ENCODE peak calls at places on chromosomes 11 and 22, in seven cellular contexts. X is PC-3, O is heart right ventricle, F is fibroblast of lung, Y is left ventricle myocardium inferior, V is suprapubic skin, Z is lower leg skin. K is an unnamed sample.

GRCh38 chr22:43726296-43726695 is 85.8 kb downstream of the EFCAB6 start:
- DNase-seq in X (no peak), F (peak), V (no peak), Y (no peak), Z (no peak), O (no peak), K (peak)

GRCh38 chr11:57311109-57311936 is 13.4 kb downstream of the TNKS1BP1 start:
- DNase-seq in O (peak), X (peak), Y (peak), F (peak), V (peak), Z (peak), K (peak)

GRCh38 chr22:46070215-46070721 is 80.1 kb upstream of the PPARA start:
- DNase-seq in Y (peak), X (peak), V (peak), F (no peak), O (peak), Z (peak), K (peak)

GRCh38 chr11:116275634-116276033 is 497.2 kb downstream of the BUD13 start:
- DNase-seq in F (peak), X (peak), O (no peak), V (no peak), Z (no peak), Y (no peak), K (no peak)

GRCh38 chr11:23278121-23278520 is 417.8 kb upstream of the CCDC179 start:
- DNase-seq in V (no peak), Y (no peak), O (no peak), X (peak), F (peak), Z (no peak), K (peak)

GRCh38 chr22:46010951-46011626 is 34.1 kb upstream of the WNT7B start:
- DNase-seq in F (no peak), V (peak), Y (peak), O (no peak), X (no peak), Z (peak), K (no peak)

GRCh38 chr11:67606150-67606476 is 623 bp upstream of the NDUFV1 start:
- DNase-seq in Y (no peak), X (no peak), V (no peak), O (no peak), F (no peak), Z (no peak), K (peak)

GRCh38 chr22:50009765-50010675 is 2.5 kb downstream of the IL17REL start:
- DNase-seq in Y (peak), Z (peak), X (no peak), V (peak), O (no peak), F (no peak), K (no peak)

GRCh38 chr22:42641801-42642413 is 1.5 kb upstream of the ATP5MGL start:
- DNase-seq in O (no peak), Z (no peak), F (no peak), V (no peak), X (no peak), Y (no peak), K (no peak)

GRCh38 chr11:17552392-17553248 is 5.6 kb downstream of the OTOG start:
- DNase-seq in X (no peak), V (no peak), Z (no peak), Y (no peak), F (peak), O (no peak), K (no peak)

GRCh38 chr22:50272103-50272782 is 2.1 kb upstream of the MAPK11 start:
- DNase-seq in X (no peak), O (no peak), Z (no peak), F (peak), V (no peak), Y (no peak), K (peak)

DNA sequence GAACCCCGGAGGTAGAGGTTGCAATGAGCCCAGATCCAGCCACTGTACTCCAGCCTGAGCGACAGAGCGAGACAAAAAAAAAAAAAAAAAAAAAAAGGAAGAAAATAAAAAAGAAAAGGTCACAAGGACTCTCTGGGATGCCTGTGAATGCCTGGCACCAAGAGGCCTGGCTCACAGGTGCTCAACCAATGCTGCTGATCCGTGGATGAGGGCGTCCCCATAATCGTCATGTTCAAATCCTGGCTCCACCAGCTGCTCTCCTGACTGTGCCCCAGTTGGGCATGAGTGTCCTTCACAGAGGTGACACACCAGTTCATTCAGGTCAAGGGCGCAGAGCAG is 645 bp upstream of the GAS2L1 start:
- DNase-seq in Z (no peak), V (no peak), Y (no peak), F (no peak), X (no peak), O (no peak), K (no peak)
- H3K4me3 ChIP-seq in Z (no peak), V (peak), Y (peak), F (peak), X (no peak), O (peak), K (peak)

DNA sequence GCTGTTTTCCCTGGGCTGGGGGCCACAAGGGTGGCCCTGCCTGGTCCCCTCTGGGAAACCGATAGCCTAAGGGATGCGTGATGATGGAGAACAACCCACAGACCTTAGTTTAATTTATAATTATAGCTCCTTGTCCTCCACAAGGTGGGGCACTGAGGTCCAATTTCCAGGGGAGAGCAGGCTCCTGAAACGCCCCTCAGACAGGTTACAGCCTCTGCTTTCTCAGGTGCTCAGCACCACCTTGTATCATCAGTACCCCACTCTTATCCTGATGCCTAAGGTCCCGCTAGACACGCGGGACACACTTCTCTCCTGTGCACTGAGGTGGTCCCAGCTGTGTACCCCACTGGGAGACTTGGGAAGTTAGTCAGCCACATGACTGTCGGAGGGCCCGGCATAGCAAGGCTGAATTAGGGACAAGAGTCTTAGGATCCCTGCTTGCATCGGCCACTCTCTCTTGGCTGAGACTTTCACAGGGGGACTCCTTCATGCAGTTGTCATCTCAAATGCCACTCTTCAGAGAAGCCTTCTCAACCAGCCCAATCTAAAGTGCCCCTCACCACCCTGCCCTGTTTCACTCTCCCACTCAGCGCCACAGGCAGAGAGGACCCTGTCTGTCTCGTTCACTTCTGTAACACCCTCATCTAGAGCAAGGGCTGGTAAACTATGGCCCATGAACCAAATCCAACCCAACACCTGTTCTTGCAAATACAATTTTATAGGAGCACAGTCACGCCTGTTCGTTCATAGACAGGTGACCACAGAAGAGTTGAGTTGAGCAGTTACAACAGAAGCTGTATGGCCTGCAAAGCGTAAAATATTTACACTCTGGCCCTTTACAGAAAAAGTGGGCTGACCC is 20.4 kb downstream of the SERPIND1 start:
- DNase-seq in Z (no peak), Y (no peak), X (no peak), F (no peak), O (no peak), V (no peak), K (no peak)
- TF ChIP-seq CTCF in Z (no peak), Y (no peak), X (no peak), F (no peak), O (no peak), V (no peak), K (no peak)

DNA sequence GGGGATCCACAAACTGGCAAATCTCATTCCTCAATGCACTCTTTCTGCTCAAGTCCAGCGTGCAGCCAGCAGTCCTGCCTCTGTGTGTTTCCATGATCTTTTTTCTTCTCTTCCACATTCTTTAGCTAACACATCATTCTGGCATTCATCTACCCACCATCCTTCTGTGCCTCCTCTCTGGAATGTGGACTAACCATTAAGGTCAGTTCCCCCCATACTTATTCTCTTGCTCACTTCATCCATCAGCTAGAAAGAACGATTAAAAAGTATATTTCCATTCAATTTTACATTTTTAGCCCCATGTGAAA is 7.8 kb downstream of the KIRREL3 start:
- DNase-seq in V (no peak), F (peak), X (peak), Y (no peak), O (no peak), Z (no peak), K (peak)
- H3K4me3 ChIP-seq in V (no peak), F (peak), X (no peak), Y (no peak), O (no peak), Z (no peak), K (no peak)

DNA sequence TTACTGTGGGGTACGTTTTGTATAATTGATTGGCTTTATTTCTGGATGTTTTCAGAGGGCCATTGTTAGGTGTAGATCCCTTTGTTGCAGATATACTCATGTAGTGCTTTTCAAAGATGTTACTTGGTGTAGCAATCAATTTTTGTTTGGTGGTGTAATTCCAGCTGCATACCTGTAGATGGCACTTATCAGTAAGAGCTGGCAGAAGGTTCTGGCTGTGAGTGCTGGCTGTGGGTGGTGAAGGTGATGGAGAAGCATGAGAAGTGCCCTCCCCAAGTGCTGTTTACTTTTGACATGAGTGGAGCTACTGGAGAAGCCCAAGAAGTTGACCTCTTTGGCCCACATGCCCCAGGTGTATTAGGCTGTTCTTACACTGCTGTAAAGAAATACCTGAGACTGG is 1074.9 kb downstream of the FAM181B start:
- DNase-seq in F (peak), Y (no peak), V (no peak), Z (no peak), O (no peak), X (peak), K (peak)
- TF ChIP-seq CTCF in F (peak), Y (no peak), V (no peak), Z (no peak), O (no peak), X (peak), K (peak)

GRCh38 chr11:118223576-118223975 is 1.2 kb downstream of the JAML start:
- DNase-seq in Y (no peak), F (no peak), V (no peak), Z (no peak), X (no peak), O (no peak), K (no peak)

GRCh38 chr11:118226781-118227180 is 2.0 kb upstream of the JAML start:
- DNase-seq in F (no peak), Y (no peak), Z (no peak), V (no peak), O (no peak), X (no peak), K (no peak)

GRCh38 chr11:118223992-118224391 is 819 bp downstream of the JAML start:
- DNase-seq in V (no peak), Y (no peak), O (no peak), Z (no peak), F (no peak), X (no peak), K (no peak)

GRCh38 chr11:118226294-118226693 is 1.5 kb upstream of the JAML start:
- DNase-seq in Z (no peak), Y (no peak), V (no peak), O (no peak), X (no peak), F (peak), K (no peak)

DNA sequence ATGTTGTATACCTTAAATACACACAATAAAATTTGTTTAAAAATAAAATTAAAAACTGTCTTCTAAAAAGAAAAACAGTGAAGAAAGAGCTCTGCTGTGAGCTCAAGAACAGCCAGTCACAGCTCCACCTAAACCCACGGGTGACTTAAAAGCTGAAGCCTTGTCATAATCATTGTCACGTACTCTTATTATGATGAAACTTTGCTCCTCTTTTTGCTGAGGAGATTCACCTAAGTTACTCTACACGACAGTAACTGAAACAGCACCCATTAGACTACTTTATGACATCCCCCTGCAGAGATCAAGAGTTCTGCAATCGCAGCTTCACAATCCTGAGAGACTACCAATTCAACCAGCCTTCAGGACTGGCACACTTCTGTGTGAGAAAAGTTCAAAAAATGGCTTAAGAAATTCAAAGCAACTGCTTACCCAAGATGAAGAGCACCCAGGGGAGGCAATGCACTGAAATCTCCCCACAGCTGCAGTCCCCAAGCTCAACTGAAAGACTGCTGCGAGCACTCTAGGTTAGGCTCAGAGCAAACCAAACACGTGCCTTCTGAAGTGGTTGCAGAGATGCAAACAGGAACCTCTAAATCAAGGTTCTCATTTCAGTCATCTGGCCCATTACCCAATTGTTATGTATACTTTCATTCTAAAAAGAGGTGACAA is at the start of gene JAML:
- DNase-seq in Y (no peak), X (no peak), O (no peak), V (no peak), F (no peak), Z (no peak), K (no peak)
- H3K4me3 ChIP-seq in Y (peak), X (no peak), O (no peak), V (peak), F (no peak), Z (no peak), K (no peak)

GRCh38 chr11:441043-441417 is 781 bp downstream of the ANO9 start:
- DNase-seq in Z (no peak), O (no peak), F (no peak), X (no peak), Y (no peak), V (no peak), K (no peak)

GRCh38 chr11:438101-438844 is 3.5 kb downstream of the ANO9 start:
- DNase-seq in O (peak), F (no peak), X (no peak), Y (no peak), V (no peak), Z (no peak), K (no peak)

GRCh38 chr11:439315-440064 is 2.3 kb downstream of the ANO9 start:
- DNase-seq in V (no peak), O (no peak), Z (no peak), Y (no peak), F (no peak), X (no peak), K (no peak)

GRCh38 chr11:441418-442274 is at the start of gene ANO9:
- DNase-seq in V (no peak), Z (no peak), Y (no peak), F (no peak), X (peak), O (no peak), K (no peak)

DNA sequence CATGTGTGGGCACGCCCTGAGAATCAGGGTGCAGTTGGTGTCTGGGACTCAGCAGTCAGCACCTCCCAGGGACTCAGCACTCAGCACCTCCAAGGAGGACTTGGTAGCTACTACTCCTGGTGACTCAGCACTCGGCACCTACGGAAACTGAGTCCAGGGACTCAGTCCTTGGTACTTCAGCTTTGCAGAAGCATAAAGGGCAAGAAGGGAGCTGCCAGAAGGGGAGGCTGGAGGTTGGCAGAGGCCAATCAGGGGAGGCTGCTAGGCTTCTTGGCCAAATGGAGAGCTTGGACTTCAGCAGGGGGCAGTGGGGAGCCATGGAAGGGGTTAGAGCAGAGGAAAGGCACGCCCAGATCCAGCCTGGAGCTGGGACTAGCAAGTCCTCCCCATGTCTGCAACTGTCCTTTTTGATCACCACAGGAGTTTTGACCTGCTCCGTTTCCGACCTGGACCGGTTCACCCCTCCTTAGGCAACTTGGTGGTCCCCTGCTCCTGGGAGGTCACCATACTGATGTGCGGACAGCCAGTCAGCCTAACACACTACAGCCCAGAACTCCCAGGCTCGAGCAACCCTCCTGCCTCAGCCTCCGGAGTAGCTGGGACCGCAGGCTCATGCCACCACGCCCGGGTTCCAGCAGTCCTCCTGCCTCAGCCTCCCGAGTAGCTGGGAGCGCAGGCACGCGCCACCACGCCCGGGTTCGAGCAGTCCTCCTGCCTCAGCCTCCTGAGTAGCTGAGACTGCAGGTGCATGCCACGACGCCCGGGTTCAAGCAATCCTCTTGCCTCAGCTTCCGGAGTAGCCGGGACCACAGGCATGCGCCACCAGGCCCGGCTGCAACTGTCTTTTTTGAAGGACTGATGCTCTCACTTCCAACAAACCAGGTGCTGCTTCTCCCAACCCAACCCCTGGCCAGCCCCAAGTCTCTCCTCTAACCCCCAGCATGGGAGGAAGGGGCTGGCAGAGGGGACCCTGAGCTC is 1.5 kb downstream of the ANO9 start:
- DNase-seq in Z (no peak), F (no peak), V (no peak), Y (no peak), X (no peak), O (no peak), K (peak)
- TF ChIP-seq CTCF in Z (no peak), F (no peak), V (no peak), Y (peak), X (no peak), O (no peak), K (peak)

GRCh38 chr11:27231519-27231918 is 131.5 kb downstream of the CCDC34 start:
- DNase-seq in Y (no peak), V (no peak), F (peak), X (no peak), O (no peak), Z (no peak), K (peak)
- H3K4me3 ChIP-seq in Y (no peak), V (no peak), F (no peak), X (no peak), O (no peak), Z (no peak), K (no peak)

K was measured in fibroblast of pulmonary artery.